ENCODE peak calls at places on chromosomes 5 and 9, in four cellular contexts. P, Y, R and G are unnamed samples.

GRCh38 chr5:572398-573019 is 39.6 kb upstream of the CEP72 start:
- DNase-seq in P (no peak), Y (no peak), R (no peak), G (no peak)

GRCh38 chr9:94941211-94941875 is 214.8 kb downstream of the AOPEP start:
- DNase-seq in P (peak), Y (no peak), R (peak), G (peak)

GRCh38 chr5:58466939-58467338 is 7.1 kb upstream of the PLK2 start:
- DNase-seq in P (peak), Y (no peak), R (no peak), G (peak)

GRCh38 chr5:55383254-55383653 is 75.5 kb downstream of the MTREX start:
- DNase-seq in P (no peak), Y (no peak), R (no peak), G (no peak)

GRCh38 chr9:136339173-136339957 is 12.0 kb downstream of the GPSM1 start:
- DNase-seq in P (peak), Y (peak), R (peak), G (peak)

GRCh38 chr9:72400866-72401265 is 35.9 kb upstream of the ZFAND5 start:
- DNase-seq in P (no peak), Y (no peak), R (no peak), G (no peak)

GRCh38 chr5:140106101-140106500 is 7.8 kb upstream of the PURA start:
- DNase-seq in P (no peak), Y (no peak), R (no peak), G (no peak)

GRCh38 chr5:55052383-55052931 is 28.4 kb downstream of the GZMK start:
- DNase-seq in P (peak), Y (no peak), R (no peak), G (no peak)

GRCh38 chr9:20363233-20363632 is 259.1 kb downstream of the MLLT3 start:
- DNase-seq in P (no peak), Y (no peak), R (no peak), G (no peak)

GRCh38 chr5:79703381-79703645 is 13.7 kb downstream of the CMYA5 start:
- DNase-seq in P (no peak), Y (no peak), R (no peak), G (no peak)

GRCh38 chr9:96618209-96619108 is 1.2 kb downstream of the CDC14B start:
- DNase-seq in P (peak), Y (peak), R (peak), G (peak)

GRCh38 chr9:15157371-15157770 is 149.6 kb downstream of the TTC39B start:
- DNase-seq in P (no peak), Y (no peak), R (no peak), G (no peak)

DNA sequence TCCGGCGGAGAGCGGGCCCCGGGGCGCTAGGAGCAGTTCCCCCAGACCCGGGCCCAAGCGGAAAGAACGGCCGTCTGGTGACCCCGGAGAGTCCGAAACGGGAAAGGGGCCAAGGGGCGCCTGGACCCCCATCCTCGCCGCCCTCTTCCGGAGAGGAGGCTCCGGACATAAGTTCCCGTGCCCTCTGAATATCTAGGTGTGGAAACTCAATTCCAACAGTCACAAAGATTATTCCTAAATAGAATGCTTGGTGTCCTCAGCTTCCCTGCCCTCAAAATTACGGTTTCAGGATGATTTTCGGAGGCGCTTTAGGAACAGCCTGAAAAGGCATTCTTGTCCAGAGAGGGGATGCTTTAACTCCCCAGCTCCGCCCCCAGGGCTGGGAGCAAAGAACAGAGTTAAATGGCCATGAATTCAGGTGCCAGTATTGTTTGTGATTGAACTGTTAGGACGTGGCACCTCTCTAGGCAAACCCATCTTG is 688 bp upstream of the LHFPL2 start:
- DNase-seq in P (no peak), Y (no peak), R (peak), G (peak)
- TF ChIP-seq MAZ in P (no peak), Y (no peak), R (no peak), G (no peak)

GRCh38 chr9:114026335-114026734 is 51.8 kb downstream of the AMBP start:
- DNase-seq in P (no peak), Y (no peak), R (no peak), G (no peak)

GRCh38 chr9:114027159-114027895 is 50.8 kb downstream of the AMBP start:
- DNase-seq in P (no peak), Y (no peak), R (no peak), G (no peak)

GRCh38 chr9:114023961-114024360 is 54.1 kb downstream of the AMBP start:
- DNase-seq in P (no peak), Y (no peak), R (no peak), G (no peak)

GRCh38 chr9:114025760-114026159 is 52.3 kb downstream of the AMBP start:
- DNase-seq in P (no peak), Y (no peak), R (no peak), G (no peak)

GRCh38 chr9:114025196-114025753 is 52.8 kb downstream of the AMBP start:
- DNase-seq in P (no peak), Y (no peak), R (no peak), G (no peak)
- TF ChIP-seq MAZ in P (no peak), Y (no peak), R (no peak), G (no peak)

GRCh38 chr5:178793696-178794095 is 63.2 kb upstream of the ZNF354A start:
- DNase-seq in P (no peak), Y (no peak), R (no peak), G (no peak)

GRCh38 chr5:178794433-178794832 is 64.0 kb upstream of the ZNF354A start:
- DNase-seq in P (no peak), Y (no peak), R (no peak), G (no peak)

GRCh38 chr5:178790371-178790770 is 59.9 kb upstream of the ZNF354A start:
- DNase-seq in P (no peak), Y (no peak), R (peak), G (no peak)

GRCh38 chr5:178791976-178792375 is 61.5 kb upstream of the ZNF354A start:
- DNase-seq in P (no peak), Y (no peak), R (no peak), G (no peak)

DNA sequence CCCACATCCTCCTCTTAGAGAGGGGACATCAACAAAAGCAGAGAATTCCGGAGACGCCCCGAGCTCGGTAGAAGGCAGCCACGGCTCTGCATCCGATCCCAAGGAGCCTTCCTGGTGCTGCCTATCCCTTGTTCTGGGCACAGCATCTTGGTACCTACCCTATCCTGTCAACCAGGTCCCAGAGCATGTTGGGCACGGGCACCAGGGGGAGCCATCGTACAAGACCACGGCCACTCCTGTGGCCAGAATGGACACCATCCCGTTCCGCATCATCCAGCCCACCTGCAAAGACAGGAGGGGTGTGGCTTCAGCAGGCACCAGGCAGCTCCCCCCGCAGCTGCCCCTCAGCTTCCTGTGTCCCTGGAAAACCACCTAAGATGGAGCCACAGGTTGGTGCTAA is 62.7 kb upstream of the ZNF354A start:
- DNase-seq in P (no peak), Y (peak), R (peak), G (peak)
- TF ChIP-seq MAZ in P (no peak), Y (no peak), R (no peak), G (no peak)

DNA sequence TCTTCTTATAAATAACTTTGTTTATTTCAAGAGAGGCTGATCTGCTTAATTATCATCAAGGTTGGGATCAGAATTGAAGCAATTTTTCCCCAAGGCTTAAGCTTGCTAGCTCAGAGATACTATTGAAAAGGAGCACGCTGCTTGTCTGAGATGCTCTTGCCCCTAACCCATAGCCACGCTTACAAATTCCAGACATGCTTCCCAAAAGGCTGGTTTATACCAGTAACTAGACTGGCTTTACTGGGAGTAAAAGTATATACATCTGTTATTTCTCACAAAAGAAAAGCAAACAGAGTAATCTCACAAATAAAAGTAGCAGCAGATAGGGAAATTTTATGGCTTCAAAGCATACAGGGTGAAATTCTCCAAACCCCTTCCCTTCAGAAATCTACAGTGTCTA is 163.1 kb upstream of the TRPC7 start:
- DNase-seq in P (no peak), Y (no peak), R (no peak), G (no peak)
- TF ChIP-seq MAZ in P (no peak), Y (no peak), R (no peak), G (no peak)

GRCh38 chr5:65961644-65962043 is 35.3 kb downstream of the ERBIN start:
- DNase-seq in P (peak), Y (peak), R (no peak), G (no peak)
- TF ChIP-seq MAZ in P (no peak), Y (no peak), R (no peak), G (no peak)

GRCh38 chr9:113931140-113931539 is 55.0 kb downstream of the ZNF618 start:
- DNase-seq in P (no peak), Y (no peak), R (no peak), G (no peak)
- TF ChIP-seq MAZ in P (no peak), Y (no peak), R (no peak), G (no peak)

GRCh38 chr5:126963822-126964375 is 66.5 kb downstream of the MARCHF3 start:
- DNase-seq in P (no peak), Y (no peak), R (no peak), G (no peak)
- TF ChIP-seq MAZ in P (no peak), Y (no peak), R (no peak), G (no peak)

DNA sequence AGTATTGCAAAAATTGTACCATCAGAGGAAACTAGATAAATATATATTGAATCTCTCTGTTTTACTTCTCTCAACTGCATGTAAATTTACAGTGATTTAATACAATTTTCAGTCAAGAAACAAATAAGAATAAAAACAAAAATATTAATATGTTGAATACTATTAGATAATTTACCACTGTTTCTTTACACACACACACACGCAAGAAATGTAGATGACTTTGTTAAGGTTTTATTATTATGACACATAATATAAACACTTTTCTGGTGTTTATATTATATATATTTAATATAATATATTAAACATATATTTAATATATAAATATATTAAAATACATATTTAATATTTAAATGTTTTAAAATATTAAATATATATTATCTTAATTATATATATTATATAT is 814.3 kb upstream of the CDH10 start:
- DNase-seq in P (no peak), Y (no peak), R (no peak), G (no peak)
- TF ChIP-seq MAZ in P (no peak), Y (no peak), R (no peak), G (no peak)

DNA sequence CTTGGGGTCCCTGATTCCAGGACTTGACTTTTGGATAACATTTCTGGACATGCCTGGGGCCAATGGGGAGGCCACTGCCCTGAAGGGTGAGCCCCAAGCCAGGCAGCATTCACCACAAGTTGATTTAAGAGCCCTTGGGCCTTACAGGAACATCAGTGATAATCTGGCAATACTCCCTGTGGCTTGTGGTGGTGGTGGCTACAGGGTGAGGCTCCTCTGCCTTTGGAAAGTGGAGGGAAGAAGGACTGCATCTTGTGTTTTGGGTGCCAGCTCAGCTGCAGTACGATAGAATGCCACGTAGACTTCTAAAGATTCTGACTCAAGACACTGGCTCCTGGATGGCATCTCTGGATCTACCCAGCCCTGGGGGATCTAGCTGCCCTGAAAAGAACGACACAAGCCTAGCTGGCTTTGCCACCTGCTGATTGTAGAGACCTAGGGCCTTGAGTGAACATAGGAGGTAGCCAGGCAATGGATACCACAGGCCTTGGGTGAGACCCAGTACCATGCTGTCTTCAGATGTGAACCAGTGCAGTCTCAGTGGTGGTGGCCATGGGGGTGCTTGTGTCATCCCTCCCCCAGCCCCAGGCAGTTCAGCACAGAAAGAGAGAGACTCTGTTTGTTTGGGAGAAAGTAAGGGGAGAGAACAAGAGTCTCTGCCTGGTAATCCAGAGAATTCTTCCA is 79.0 kb upstream of the DAP start:
- DNase-seq in P (no peak), Y (no peak), R (no peak), G (no peak)
- TF ChIP-seq MAZ in P (no peak), Y (no peak), R (no peak), G (no peak)